ENCODE peak calls at places on chromosomes 2 and 18, in seven cellular contexts. Q is A549, I is testis, O is ovary, G is transverse colon, E is tibial nerve, V is HCT116. K is an unnamed sample.

GRCh38 chr18:64244571-64244970 is 95.7 kb upstream of the LINC00305 start:
- DNase-seq in Q (no peak), I (no peak), O (no peak), G (no peak), E (no peak), V (no peak), K (no peak)

GRCh38 chr2:222561817-222562424 is 94.0 kb downstream of the FARSB start:
- DNase-seq in Q (peak; percentile 40), I (peak; percentile 71), O (no peak), G (peak; percentile 50), E (no peak), V (peak; percentile 39), K (peak; percentile 23)

GRCh38 chr2:189128961-189129360 is 50.6 kb downstream of the COL5A2 start:
- DNase-seq in Q (no peak), I (no peak), O (no peak), G (no peak), E (no peak), V (no peak), K (no peak)

GRCh38 chr2:16890081-16890480 is 224.4 kb upstream of the CYRIA start:
- DNase-seq in Q (no peak), I (no peak), O (no peak), G (no peak), E (no peak), V (no peak), K (no peak)

GRCh38 chr2:158745067-158745865 is 49.9 kb upstream of the DAPL1 start:
- DNase-seq in Q (peak; percentile 37), I (peak; percentile 81), O (peak; percentile 54), G (peak; percentile 37), E (no peak), V (peak; percentile 35), K (no peak)

GRCh38 chr2:195094330-195094729 is 562.7 kb upstream of the SLC39A10 start:
- DNase-seq in Q (no peak), I (no peak), O (no peak), G (no peak), E (no peak), V (no peak), K (no peak)

GRCh38 chr2:7165736-7166135 is 248.5 kb downstream of the RNF144A start:
- DNase-seq in Q (no peak), I (no peak), O (no peak), G (no peak), E (no peak), V (no peak), K (no peak)

GRCh38 chr2:22817197-22817596 is 567.8 kb upstream of the KLHL29 start:
- DNase-seq in Q (no peak), I (peak; percentile 90), O (no peak), G (no peak), E (no peak), V (no peak), K (no peak)

GRCh38 chr18:59567445-59567844 is 129.8 kb downstream of the CCBE1 start:
- DNase-seq in Q (no peak), I (no peak), O (no peak), G (no peak), E (no peak), V (no peak), K (no peak)

GRCh38 chr2:99571609-99572344 is 82.0 kb upstream of the REV1 start:
- DNase-seq in Q (no peak), I (no peak), O (no peak), G (no peak), E (no peak), V (no peak), K (no peak)

GRCh38 chr18:61602836-61603235 is 269.6 kb downstream of the CDH20 start:
- DNase-seq in Q (no peak), I (no peak), O (no peak), G (no peak), E (no peak), V (no peak), K (no peak)

GRCh38 chr2:133086176-133086575 is 416.2 kb upstream of the LYPD1 start:
- DNase-seq in Q (no peak), I (no peak), O (no peak), G (no peak), E (no peak), V (no peak), K (no peak)

GRCh38 chr2:20868377-20868776 is 45.5 kb upstream of the LDAH start:
- DNase-seq in Q (no peak), I (no peak), O (no peak), G (no peak), E (no peak), V (no peak), K (no peak)

GRCh38 chr2:82301506-82301905 is 1997.0 kb upstream of the LRRTM1 start:
- DNase-seq in Q (no peak), I (no peak), O (no peak), G (no peak), E (no peak), V (no peak), K (no peak)

GRCh38 chr18:22836932-22837331 is 96.2 kb upstream of the RBBP8 start:
- DNase-seq in Q (no peak), I (no peak), O (no peak), G (no peak), E (no peak), V (no peak), K (no peak)

GRCh38 chr2:222656544-222657446 is 903 bp upstream of the FARSB start:
- DNase-seq in Q (no peak), I (no peak), O (no peak), G (no peak), E (no peak), V (no peak), K (no peak)

GRCh38 chr2:37782155-37782673 is 110.8 kb upstream of the CDC42EP3 start:
- DNase-seq in Q (no peak), I (no peak), O (no peak), G (no peak), E (no peak), V (no peak), K (no peak)

GRCh38 chr2:222058830-222059229 is 240.0 kb downstream of the PAX3 start:
- DNase-seq in Q (no peak), I (no peak), O (no peak), G (no peak), E (no peak), V (no peak), K (no peak)

GRCh38 chr2:132437852-132438649 is 21.4 kb downstream of the GPR39 start:
- DNase-seq in Q (no peak), I (no peak), O (no peak), G (no peak), E (no peak), V (no peak), K (no peak)

GRCh38 chr2:118774458-118775133 is 72.9 kb downstream of the EN1 start:
- DNase-seq in Q (peak; percentile 35), I (peak; percentile 62), O (peak; percentile 16), G (peak; percentile 29), E (no peak), V (no peak), K (no peak)

GRCh38 chr2:145484443-145485086 is 964.6 kb upstream of the ZEB2 start:
- DNase-seq in Q (peak; percentile 1), I (no peak), O (no peak), G (no peak), E (no peak), V (peak; percentile 69), K (no peak)

GRCh38 chr18:76686737-76687231 is 135.6 kb upstream of the ZNF236 start:
- DNase-seq in Q (peak; percentile 49), I (peak; percentile 82), O (peak; percentile 68), G (peak; percentile 52), E (peak; percentile 52), V (peak; percentile 44), K (peak; percentile 51)

GRCh38 chr18:57737661-57738060 is 65.5 kb downstream of the ATP8B1 start:
- DNase-seq in Q (peak; percentile 60), I (peak; percentile 21), O (no peak), G (peak; percentile 48), E (peak; percentile 16), V (no peak), K (no peak)

GRCh38 chr18:68721681-68722583 is 7.0 kb upstream of the TMX3 start:
- DNase-seq in Q (no peak), I (no peak), O (no peak), G (no peak), E (no peak), V (no peak), K (no peak)

GRCh38 chr2:62573137-62573731 is 67.2 kb upstream of the TMEM17 start:
- DNase-seq in Q (no peak), I (no peak), O (no peak), G (no peak), E (no peak), V (no peak), K (no peak)

GRCh38 chr2:62576276-62576939 is 70.4 kb upstream of the TMEM17 start:
- DNase-seq in Q (no peak), I (no peak), O (no peak), G (no peak), E (no peak), V (no peak), K (no peak)

GRCh38 chr2:62577994-62578836 is 72.2 kb upstream of the TMEM17 start:
- DNase-seq in Q (peak; percentile 72), I (no peak), O (no peak), G (no peak), E (no peak), V (peak; percentile 99), K (no peak)

DNA sequence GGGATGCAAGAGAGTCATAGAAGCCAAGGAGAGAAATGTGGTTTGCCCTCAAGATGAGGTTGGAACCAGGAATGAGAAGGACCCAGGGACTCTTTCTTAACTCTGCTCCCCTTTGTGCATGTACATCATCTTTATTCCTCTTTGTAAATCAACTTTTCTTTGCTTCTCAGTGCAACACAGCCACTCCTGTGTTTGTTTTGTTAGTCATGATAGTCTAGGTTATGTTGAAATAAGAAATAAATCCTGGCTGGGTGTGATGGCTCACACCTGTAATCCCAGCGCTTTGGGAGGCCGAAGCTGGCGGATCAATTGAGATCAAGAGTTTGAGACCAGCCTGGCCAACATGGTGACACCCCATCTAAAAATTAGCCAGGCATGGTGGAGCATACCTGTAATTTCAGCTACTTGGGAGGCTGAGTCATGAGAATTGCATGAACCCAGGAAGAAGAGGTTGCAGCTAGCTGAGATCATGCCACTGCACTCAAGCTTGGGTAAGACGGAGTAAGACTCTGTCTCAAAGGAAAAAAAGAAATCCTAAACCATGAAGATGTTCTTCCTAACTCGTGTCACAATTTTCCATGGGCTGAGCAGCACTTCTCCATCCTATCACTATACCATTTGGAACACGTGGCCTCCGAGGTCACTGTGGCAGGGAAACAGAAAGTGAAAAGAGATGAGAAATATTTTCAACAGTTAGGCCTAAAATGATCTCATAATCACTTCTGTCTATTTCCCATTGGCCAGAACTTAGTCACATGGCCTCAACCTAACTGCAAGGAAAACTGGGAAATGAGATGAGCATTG is 73.0 kb upstream of the TMEM17 start:
- DNase-seq in Q (peak; percentile 65), I (no peak), O (no peak), G (peak; percentile 15), E (no peak), V (peak; percentile 77), K (no peak)
- TF ChIP-seq POLR2A in Q (no peak), I (no peak), O (no peak), G (no peak), E (no peak), V (no peak), K (no peak)

GRCh38 chr2:9573840-9574239 is 18.2 kb upstream of the ADAM17 start:
- DNase-seq in Q (no peak), I (no peak), O (no peak), G (no peak), E (no peak), V (no peak), K (no peak)
- TF ChIP-seq CTCF in Q (no peak), I (no peak), O (no peak), G (no peak), E (peak; percentile 4), V (peak; percentile 26), K (no peak)

GRCh38 chr2:33238111-33238510 is 238.3 kb upstream of the RASGRP3 start:
- DNase-seq in Q (no peak), I (no peak), O (no peak), G (no peak), E (no peak), V (no peak), K (no peak)
- TF ChIP-seq POLR2A in Q (no peak), I (no peak), O (no peak), G (no peak), E (no peak), V (no peak), K (no peak)

GRCh38 chr18:78770149-78771139 is 209.2 kb upstream of the SALL3 start:
- DNase-seq in Q (no peak), I (no peak), O (no peak), G (no peak), E (no peak), V (no peak), K (peak; percentile 39)
- TF ChIP-seq CTCF in Q (no peak), I (no peak), O (no peak), G (no peak), E (no peak), V (no peak), K (no peak)

K was measured in Peyer's patch.